ENCODE peak calls at places on chromosomes 5 and 9, in seven cellular contexts. N, F, W, H, A, T and U are unnamed samples. For H3K27me3, the result is how much of the 10 kb centered on the place peaks cover.

GRCh38 chr5:109823597-109823996 is 133.9 kb downstream of the MAN2A1 start:
- DNase-seq in N (no peak), F (no peak), W (no peak), H (no peak), A (no peak), T (no peak), U (no peak)

GRCh38 chr9:14437336-14438231 is 123.6 kb upstream of the NFIB start:
- DNase-seq in N (no peak), F (no peak), W (no peak), H (no peak), A (peak), T (no peak), U (no peak)

GRCh38 chr5:121503111-121503840 is 348.4 kb upstream of the FTMT start:
- DNase-seq in N (no peak), F (no peak), W (peak), H (no peak), A (peak), T (peak), U (no peak)

GRCh38 chr9:110583237-110583636 is 3.7 kb upstream of the SVEP1 start:
- DNase-seq in N (no peak), F (no peak), W (no peak), H (no peak), A (no peak), T (no peak), U (no peak)

GRCh38 chr5:160496784-160497183 is 75.1 kb downstream of the PTTG1 start:
- DNase-seq in N (no peak), F (no peak), W (no peak), H (no peak), A (no peak), T (no peak), U (no peak)

GRCh38 chr5:142978726-142979125 is 208.5 kb downstream of the ARHGAP26 start:
- DNase-seq in N (no peak), F (no peak), W (no peak), H (no peak), A (no peak), T (no peak), U (no peak)

GRCh38 chr5:79886940-79887339 is 104.1 kb downstream of the MTX3 start:
- DNase-seq in N (no peak), F (no peak), W (no peak), H (no peak), A (no peak), T (no peak), U (no peak)

GRCh38 chr9:124038239-124038638 is 26.7 kb downstream of the LHX2 start:
- DNase-seq in N (no peak), F (no peak), W (no peak), H (no peak), A (no peak), T (no peak), U (no peak)

GRCh38 chr9:130780415-130780814 is 54.6 kb upstream of the ABL1 start:
- DNase-seq in N (peak), F (no peak), W (no peak), H (no peak), A (no peak), T (no peak), U (no peak)

GRCh38 chr5:94174748-94175411 is 433.5 kb upstream of the POU5F2 start:
- DNase-seq in N (no peak), F (no peak), W (no peak), H (no peak), A (no peak), T (no peak), U (no peak)

GRCh38 chr5:81800797-81801196 is 49.9 kb upstream of the SSBP2 start:
- DNase-seq in N (no peak), F (no peak), W (no peak), H (no peak), A (no peak), T (no peak), U (no peak)

GRCh38 chr5:124705577-124705976 is 40.9 kb downstream of the ZNF608 start:
- DNase-seq in N (no peak), F (no peak), W (no peak), H (no peak), A (no peak), T (no peak), U (no peak)

GRCh38 chr5:43401827-43402226 is 10.4 kb downstream of the CCL28 start:
- DNase-seq in N (no peak), F (no peak), W (no peak), H (no peak), A (peak), T (no peak), U (no peak)

GRCh38 chr5:5804834-5805233 is 382.4 kb downstream of the ICE1 start:
- DNase-seq in N (no peak), F (no peak), W (no peak), H (no peak), A (no peak), T (no peak), U (no peak)

GRCh38 chr9:128409998-128410397 is 10.7 kb upstream of the CERCAM start:
- DNase-seq in N (no peak), F (no peak), W (no peak), H (no peak), A (no peak), T (no peak), U (no peak)

GRCh38 chr9:128411373-128412119 is 9.1 kb upstream of the CERCAM start:
- DNase-seq in N (no peak), F (no peak), W (no peak), H (no peak), A (peak), T (no peak), U (no peak)

GRCh38 chr9:128414461-128414860 is 6.2 kb upstream of the CERCAM start:
- DNase-seq in N (no peak), F (no peak), W (no peak), H (no peak), A (peak), T (no peak), U (no peak)

GRCh38 chr9:128409450-128409849 is 11.2 kb upstream of the CERCAM start:
- DNase-seq in N (no peak), F (no peak), W (no peak), H (no peak), A (no peak), T (no peak), U (no peak)

DNA sequence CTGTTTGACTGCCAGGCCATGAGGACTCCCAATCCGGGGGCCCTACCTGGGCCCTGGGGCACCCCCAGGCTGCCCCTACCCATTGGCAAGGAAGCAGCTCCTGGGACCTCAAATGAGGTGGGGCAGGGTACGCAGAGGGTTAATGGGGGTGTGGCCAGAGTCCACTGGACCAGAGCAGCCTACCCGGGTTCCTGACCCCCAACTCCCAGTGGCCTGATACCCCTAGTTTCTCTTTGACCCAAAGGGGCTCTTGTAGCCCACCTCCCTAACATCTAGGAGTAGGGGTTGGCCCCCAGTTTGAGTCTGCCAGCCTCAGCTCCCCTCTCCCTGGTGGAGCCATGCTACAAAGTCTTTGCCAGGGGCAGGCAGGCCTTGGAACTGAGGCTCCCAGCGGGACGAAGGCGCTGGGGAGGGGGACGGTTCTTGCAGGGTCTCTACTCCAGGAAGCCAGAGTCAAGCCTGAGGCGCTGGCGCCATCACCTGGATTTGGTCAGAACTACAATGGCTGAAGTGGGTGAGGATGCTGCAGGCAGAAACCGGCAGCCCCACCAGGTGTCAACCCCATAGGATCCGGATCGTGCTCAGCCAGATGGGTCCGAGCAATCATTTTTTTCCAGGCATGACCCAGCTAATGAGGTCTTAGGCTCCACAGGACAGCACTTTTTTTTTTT is 8.4 kb upstream of the CERCAM start:
- DNase-seq in N (no peak), F (no peak), W (peak), H (peak), A (peak), T (peak), U (no peak)
- H3K4me3 ChIP-seq in N (no peak), F (no peak), W (no peak), H (no peak), A (no peak), T (no peak), U (no peak)

GRCh38 chr5:95617057-95617456 is 2.8 kb upstream of the GPR150 start:
- DNase-seq in N (no peak), F (no peak), W (no peak), H (no peak), A (no peak), T (no peak), U (no peak)

GRCh38 chr5:95620030-95620869 is at the start of gene GPR150:
- DNase-seq in N (no peak), F (peak), W (no peak), H (peak), A (peak), T (no peak), U (no peak)

GRCh38 chr5:95620870-95621838 is 1.3 kb downstream of the GPR150 start:
- DNase-seq in N (no peak), F (no peak), W (no peak), H (peak), A (peak), T (no peak), U (no peak)

GRCh38 chr5:95619518-95620029 is 313 bp upstream of the GPR150 start:
- DNase-seq in N (no peak), F (no peak), W (no peak), H (no peak), A (no peak), T (no peak), U (no peak)

DNA sequence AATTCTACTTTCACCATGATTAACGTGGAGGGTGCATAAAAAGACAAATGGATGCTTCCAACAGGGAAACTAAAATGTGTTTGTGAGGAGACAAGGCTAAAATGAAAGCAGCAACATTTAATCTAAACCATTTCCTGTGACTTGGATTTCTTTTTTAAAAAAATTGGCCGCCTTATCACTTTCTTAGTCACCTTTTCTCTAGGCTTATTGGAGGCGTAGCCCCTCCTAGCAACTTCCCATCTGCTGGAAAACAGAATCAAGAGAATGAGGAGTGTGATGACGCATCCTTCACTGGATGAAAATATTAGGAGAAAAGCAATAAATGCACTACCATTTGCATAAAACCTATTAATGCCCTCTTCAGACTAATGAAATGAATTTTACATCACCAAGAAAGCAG is 791 bp upstream of the GPR150 start:
- DNase-seq in N (no peak), F (no peak), W (no peak), H (no peak), A (no peak), T (no peak), U (no peak)
- H3K27me3 ChIP-seq in N (under half), F (under half), W (under half), H (under half), A (under half), T (under half), U (under half)

DNA sequence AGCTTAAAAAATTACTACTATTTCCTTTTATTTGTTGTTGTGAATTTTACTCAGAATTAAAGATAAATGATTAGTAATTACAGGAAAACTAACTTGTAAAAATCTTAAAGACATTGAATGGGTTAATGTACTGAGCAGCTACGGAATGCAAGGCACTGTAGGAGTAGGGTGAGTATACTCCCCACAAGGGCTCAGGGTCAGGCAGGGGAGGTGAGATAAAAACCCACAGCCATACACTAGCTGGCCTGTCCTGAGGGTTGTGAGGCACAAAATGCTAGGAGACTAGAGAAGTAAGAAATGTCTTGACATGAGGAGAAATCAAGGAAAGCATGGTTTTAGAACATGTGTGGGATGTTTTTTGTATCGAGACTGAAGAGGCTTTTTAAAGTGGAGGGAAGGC is 13.4 kb downstream of the ZBED3 start:
- DNase-seq in N (no peak), F (no peak), W (no peak), H (no peak), A (no peak), T (no peak), U (no peak)
- H3K4me3 ChIP-seq in N (no peak), F (no peak), W (no peak), H (no peak), A (no peak), T (no peak), U (no peak)

DNA sequence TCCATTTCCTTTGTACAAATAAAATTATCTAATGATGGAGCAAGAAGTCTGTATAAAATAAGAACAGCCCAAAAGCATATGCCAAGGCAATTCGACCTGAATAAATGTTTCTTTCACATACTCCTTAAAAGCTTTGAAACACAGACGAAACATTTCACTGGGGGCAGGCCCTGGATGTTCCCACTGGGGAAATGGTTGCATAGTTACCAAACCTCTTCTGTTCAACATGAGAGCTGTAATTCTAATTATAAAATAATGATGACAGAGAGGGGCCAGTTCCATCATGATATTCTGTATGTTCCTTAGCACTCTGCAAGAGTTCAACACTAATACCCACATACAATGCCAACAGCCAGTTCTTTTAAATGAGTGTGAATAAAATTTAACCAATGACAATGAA is 111.6 kb upstream of the APC start:
- DNase-seq in N (no peak), F (no peak), W (no peak), H (no peak), A (no peak), T (no peak), U (no peak)
- H3K27me3 ChIP-seq in N (under half), F (under half), W (under half), H (under half), A (under half), T (under half), U (under half)

GRCh38 chr5:112594060-112594850 is 143.4 kb upstream of the APC start:
- DNase-seq in N (no peak), F (no peak), W (no peak), H (no peak), A (peak), T (peak), U (no peak)
- H3K4me3 ChIP-seq in N (no peak), F (no peak), W (no peak), H (no peak), A (no peak), T (no peak), U (no peak)

GRCh38 chr9:37066139-37066725 is 32.2 kb upstream of the PAX5 start:
- DNase-seq in N (no peak), F (no peak), W (no peak), H (no peak), A (no peak), T (no peak), U (no peak)
- H3K27me3 ChIP-seq in N (under half), F (under half), W (under half), H (under half), A (under half), T (under half), U (under half)

DNA sequence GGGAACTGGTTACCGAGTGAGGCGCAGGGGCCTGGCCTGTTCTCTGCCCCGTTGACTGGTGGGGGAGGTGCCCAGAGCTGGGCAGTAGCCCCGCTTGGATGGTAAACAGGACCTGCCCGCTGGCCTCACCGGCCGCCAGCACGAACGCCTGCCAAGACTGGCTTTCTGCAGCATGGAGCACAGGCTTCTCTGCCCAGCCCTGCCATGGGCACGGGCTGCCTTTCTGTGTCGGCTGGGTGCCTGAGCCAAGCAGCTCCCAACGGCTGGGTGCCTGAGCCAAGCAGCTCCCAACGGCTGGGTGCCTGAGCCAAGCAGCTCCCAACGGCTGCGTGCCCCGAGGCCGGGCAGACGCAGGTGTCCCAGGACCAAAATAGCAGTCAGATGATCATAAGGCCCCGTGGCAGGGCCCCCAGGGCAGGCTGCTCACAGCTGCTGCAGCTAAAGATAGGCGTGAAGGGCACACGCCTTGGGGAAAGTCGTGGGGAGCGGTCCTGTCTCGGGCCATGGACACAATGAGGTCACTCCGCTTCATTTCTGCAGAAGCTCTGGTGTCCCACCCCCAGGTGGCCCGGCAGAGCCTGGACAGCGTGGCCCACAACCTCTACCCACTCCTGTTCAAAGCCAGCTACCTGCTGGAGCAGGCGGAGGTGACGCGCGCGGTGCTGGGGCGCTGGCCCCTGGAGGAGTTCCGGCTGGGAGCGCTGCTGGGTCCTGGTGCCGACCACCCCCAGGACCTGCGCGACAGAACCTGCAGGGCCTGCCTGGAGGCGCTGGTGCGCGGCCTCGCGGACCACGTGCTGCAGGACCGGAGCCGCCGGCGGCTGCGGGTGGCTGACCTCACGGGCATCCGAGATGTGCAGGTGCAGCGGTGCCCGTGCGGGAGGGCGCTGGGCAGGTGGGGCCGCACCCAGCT is at the start of gene LRRC14B:
- DNase-seq in N (no peak), F (no peak), W (no peak), H (peak), A (no peak), T (peak), U (no peak)
- H3K4me3 ChIP-seq in N (no peak), F (peak), W (peak), H (no peak), A (no peak), T (no peak), U (no peak)

GRCh38 chr5:31867219-31867618 is 228.3 kb downstream of the PDZD2 start:
- DNase-seq in N (no peak), F (no peak), W (no peak), H (no peak), A (no peak), T (no peak), U (no peak)
- H3K27me3 ChIP-seq in N (under half), F (under half), W (under half), H (under half), A (under half), T (under half), U (under half)

DNA sequence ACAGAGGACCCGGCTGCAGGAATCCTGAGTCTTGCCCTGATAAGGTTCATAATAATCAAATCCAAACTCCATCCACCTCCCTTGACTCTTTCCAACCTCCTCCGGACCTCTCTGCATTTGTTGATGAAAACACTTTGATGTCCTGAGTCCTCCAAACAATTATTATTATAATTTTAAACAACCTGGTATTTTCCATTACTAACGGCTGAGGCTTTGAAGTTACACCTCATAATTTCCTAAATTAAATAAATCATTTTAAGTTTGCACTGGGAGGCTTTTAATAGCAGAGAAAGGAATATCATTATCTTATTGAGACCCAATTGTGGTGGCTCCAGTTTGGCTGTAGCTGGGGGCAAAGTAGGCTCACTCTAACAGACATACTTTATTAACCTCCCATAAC is 9.5 kb downstream of the MSX2 start:
- DNase-seq in N (no peak), F (no peak), W (no peak), H (no peak), A (no peak), T (no peak), U (no peak)
- H3K4me3 ChIP-seq in N (no peak), F (no peak), W (no peak), H (no peak), A (no peak), T (no peak), U (no peak)